ENCODE peak calls at places on chromosomes 2 and 18, in nine cellular contexts. B is tibial artery; E is AG10803; T is body of pancreas; F is transverse colon; K is activated CD4-positive, alpha-beta T cell treated with anti-CD3 and anti-CD28 coated beads, Interleukin-2, amount 50 U/mL, for 24 hours; D is Kasumi-1; Y is fibroblast of the conjunctiva; A is iPS DF 19.7. M is an unnamed sample.

GRCh38 chr18:62436636-62437519 is 85.9 kb upstream of the ZCCHC2 start:
- DNase-seq in Y (peak; percentile 42), A (no peak), K (no peak), E (peak; percentile 83), T (peak; percentile 77), F (peak; percentile 71), D (no peak), B (peak; percentile 98), M (no peak)

GRCh38 chr2:235903803-235904637 is 264.2 kb downstream of the GBX2 start:
- DNase-seq in F (no peak), T (no peak), Y (no peak), K (no peak), B (no peak), E (no peak), D (no peak), A (no peak), M (peak; percentile 50)

GRCh38 chr18:46051731-46052461 is 20.2 kb downstream of the PSTPIP2 start:
- DNase-seq in D (no peak), A (no peak), B (no peak), Y (no peak), T (peak; percentile 48), E (peak; percentile 78), F (no peak), K (no peak), M (no peak)

GRCh38 chr2:174748948-174749347 is 15.3 kb downstream of the CHRNA1 start:
- DNase-seq in K (peak; percentile 70), E (peak; percentile 46), D (peak; percentile 70), F (peak; percentile 74), A (peak; percentile 73), T (peak; percentile 58), Y (peak; percentile 22), B (no peak), M (peak; percentile 32)

GRCh38 chr2:19532797-19533196 is 174.4 kb upstream of the OSR1 start:
- DNase-seq in D (no peak), F (no peak), A (no peak), Y (no peak), B (no peak), E (no peak), T (no peak), K (no peak), M (no peak)

GRCh38 chr2:231701456-231702373 is 6.6 kb upstream of the PTMA start:
- DNase-seq in D (no peak), K (no peak), T (peak; percentile 91), F (no peak), B (no peak), E (peak; percentile 73), Y (no peak), A (no peak), M (no peak)

GRCh38 chr2:234874347-234875046 is 77.3 kb upstream of the SH3BP4 start:
- DNase-seq in D (no peak), Y (no peak), T (no peak), A (no peak), K (no peak), E (no peak), F (no peak), B (no peak), M (no peak)

GRCh38 chr2:227402959-227403358 is 15.2 kb upstream of the SCYGR1 start:
- DNase-seq in A (no peak), F (no peak), T (no peak), K (no peak), Y (no peak), D (no peak), B (no peak), E (no peak), M (no peak)

GRCh38 chr18:28045176-28045810 is 131.6 kb downstream of the CDH2 start:
- DNase-seq in T (no peak), D (no peak), F (no peak), B (no peak), K (no peak), E (peak; percentile 70), Y (no peak), A (no peak), M (no peak)

GRCh38 chr2:108612514-108613183 is 78.4 kb downstream of the LIMS1 start:
- DNase-seq in K (peak; percentile 49), B (no peak), A (no peak), T (no peak), E (no peak), F (peak; percentile 63), D (no peak), Y (no peak), M (no peak)

GRCh38 chr18:22346968-22347611 is 70.6 kb downstream of the CTAGE1 start:
- DNase-seq in E (peak; percentile 52), T (peak; percentile 73), D (no peak), F (peak; percentile 86), A (no peak), B (peak; percentile 89), K (no peak), Y (no peak), M (no peak)

GRCh38 chr18:37332764-37333420 is 232.7 kb downstream of the CELF4 start:
- DNase-seq in Y (no peak), K (no peak), F (no peak), E (no peak), D (no peak), B (no peak), A (no peak), T (no peak), M (no peak)

GRCh38 chr2:238786379-238786778 is 61.5 kb upstream of the TWIST2 start:
- DNase-seq in K (no peak), B (no peak), A (no peak), T (no peak), E (peak; percentile 82), Y (no peak), D (no peak), F (no peak), M (no peak)

GRCh38 chr2:17901246-17901645 is 22.8 kb downstream of the KCNS3 start:
- DNase-seq in F (no peak), D (no peak), K (no peak), T (no peak), B (no peak), Y (no peak), A (no peak), E (no peak), M (no peak)

GRCh38 chr2:180980943-180981898 is 816 bp downstream of the UBE2E3 start:
- DNase-seq in T (no peak), F (peak; percentile 25), B (no peak), E (peak; percentile 38), D (peak; percentile 35), A (no peak), K (no peak), Y (no peak), M (no peak)

GRCh38 chr2:143778981-143779380 is 649.8 kb downstream of the ARHGAP15 start:
- DNase-seq in K (no peak), Y (no peak), E (peak; percentile 59), D (no peak), B (no peak), T (no peak), F (no peak), A (peak; percentile 15), M (no peak)

GRCh38 chr2:70922591-70923234 is 13.0 kb upstream of the ATP6V1B1 start:
- DNase-seq in D (no peak), A (no peak), F (no peak), E (no peak), T (no peak), B (peak; percentile 42), K (no peak), Y (no peak), M (no peak)